ENCODE peak calls at places on chromosomes 4 and X, in eight cellular contexts. N, Q, H, J, G, Z, S and T are unnamed samples.

GRCh38 chr4:13548059-13548983 is 4.0 kb upstream of the NKX3-2 start:
- DNase-seq in N (no peak), Q (no peak), H (peak; percentile 6), J (no peak), G (peak; percentile 39), Z (no peak), S (no peak), T (no peak)

GRCh38 chr4:4320951-4321714 is 31.1 kb downstream of the ZBTB49 start:
- DNase-seq in N (no peak), Q (no peak), H (no peak), J (no peak), G (no peak), Z (no peak), S (no peak), T (no peak)

GRCh38 chr4:112516401-112517066 is 554 bp upstream of the NEUROG2 start:
- DNase-seq in N (no peak), Q (no peak), H (no peak), J (no peak), G (no peak), Z (no peak), S (no peak), T (no peak)

GRCh38 chr4:1079711-1080265 is 33.6 kb downstream of the RNF212 start:
- DNase-seq in N (no peak), Q (no peak), H (no peak), J (no peak), G (no peak), Z (no peak), S (no peak), T (no peak)

GRCh38 chr4:68718447-68719074 is 48.1 kb upstream of the UGT2B15 start:
- DNase-seq in N (no peak), Q (no peak), H (no peak), J (no peak), G (no peak), Z (no peak), S (no peak), T (no peak)

GRCh38 chr4:48109413-48110263 is 24.4 kb downstream of the TXK start:
- DNase-seq in N (no peak), Q (no peak), H (peak; percentile 72), J (no peak), G (peak; percentile 58), Z (peak; percentile 71), S (peak; percentile 76), T (no peak)

GRCh38 chr4:71604785-71605184 is 179.1 kb downstream of the GC start:
- DNase-seq in N (no peak), Q (no peak), H (no peak), J (no peak), G (no peak), Z (no peak), S (no peak), T (no peak)

GRCh38 chr4:37665347-37666009 is 20.7 kb downstream of the RELL1 start:
- DNase-seq in N (no peak), Q (no peak), H (no peak), J (no peak), G (no peak), Z (no peak), S (no peak), T (no peak)

GRCh38 chr4:689498-690122 is 659 bp upstream of the SLC49A3 start:
- DNase-seq in N (no peak), Q (no peak), H (no peak), J (no peak), G (no peak), Z (no peak), S (no peak), T (no peak)

GRCh38 chr4:130393246-130394041 is 1297.5 kb downstream of the C4orf33 start:
- DNase-seq in N (no peak), Q (no peak), H (no peak), J (no peak), G (peak; percentile 2), Z (no peak), S (no peak), T (no peak)

GRCh38 chrX:50448565-50448964 is 22.1 kb downstream of the DGKK start:
- DNase-seq in N (no peak), Q (no peak), H (peak; percentile 75), J (no peak), G (peak; percentile 22), Z (peak; percentile 30), S (peak; percentile 20), T (no peak)

GRCh38 chr4:77699731-77700210 is 94.2 kb downstream of the CXCL13 start:
- DNase-seq in N (no peak), Q (no peak), H (peak; percentile 68), J (no peak), G (peak; percentile 73), Z (peak; percentile 67), S (no peak), T (no peak)

GRCh38 chr4:140595065-140595464 is 26.3 kb upstream of the UCP1 start:
- DNase-seq in N (no peak), Q (no peak), H (peak; percentile 61), J (no peak), G (peak; percentile 37), Z (peak; percentile 60), S (peak; percentile 53), T (no peak)

GRCh38 chr4:142100941-142101340 is 464.6 kb downstream of the IL15 start:
- DNase-seq in N (no peak), Q (no peak), H (no peak), J (no peak), G (no peak), Z (no peak), S (no peak), T (no peak)

GRCh38 chr4:17324431-17324830 is 187.5 kb downstream of the QDPR start:
- DNase-seq in N (peak; percentile 13), Q (peak; percentile 1), H (peak; percentile 61), J (no peak), G (peak; percentile 83), Z (peak; percentile 64), S (peak; percentile 58), T (no peak)

GRCh38 chr4:154916068-154916467 is 135.0 kb downstream of the RBM46 start:
- DNase-seq in N (no peak), Q (no peak), H (no peak), J (no peak), G (no peak), Z (no peak), S (no peak), T (no peak)